ENCODE peak calls at places on chromosomes 1 and 21, in four cellular contexts. F, J, B and Y are unnamed samples.
A peak's percentile ranks its signal among the peaks of the same experiment; 100 is the strongest.

GRCh38 chr1:8342325-8342724 is 24.4 kb downstream of the SLC45A1 start:
- DNase-seq in F (no peak), J (no peak), B (no peak), Y (peak; percentile 16)

GRCh38 chr21:29581393-29581792 is 282.7 kb downstream of the BACH1 start:
- DNase-seq in F (no peak), J (no peak), B (no peak), Y (no peak)

GRCh38 chr1:18018381-18018780 is 89.2 kb upstream of the IGSF21 start:
- DNase-seq in F (no peak), J (no peak), B (no peak), Y (no peak)

GRCh38 chr1:229035054-229035747 is 235.7 kb upstream of the RAB4A start:
- DNase-seq in F (no peak), J (no peak), B (no peak), Y (no peak)

GRCh38 chr1:244502630-244503029 is 41.6 kb downstream of the CATSPERE start:
- DNase-seq in F (no peak), J (no peak), B (no peak), Y (no peak)

GRCh38 chr21:41596241-41596925 is 88.4 kb upstream of the TMPRSS2 start:
- DNase-seq in F (peak; percentile 70), J (no peak), B (no peak), Y (no peak)

GRCh38 chr1:197399691-197400521 is 131.9 kb downstream of the CRB1 start:
- DNase-seq in F (no peak), J (peak; percentile 68), B (peak; percentile 64), Y (peak; percentile 58)

GRCh38 chr1:206736878-206737728 is 33.5 kb upstream of the IL19 start:
- DNase-seq in F (peak; percentile 54), J (no peak), B (no peak), Y (no peak)

GRCh38 chr1:150513275-150513885 is 2.2 kb upstream of the FALEC start:
- DNase-seq in F (no peak), J (no peak), B (no peak), Y (peak; percentile 30)

GRCh38 chr1:181456551-181456950 is 26.8 kb upstream of the CACNA1E start:
- DNase-seq in F (no peak), J (no peak), B (no peak), Y (no peak)

GRCh38 chr1:80054129-80054528 is 1047.6 kb upstream of the ADGRL4 start:
- DNase-seq in F (no peak), J (peak; percentile 84), B (peak; percentile 98), Y (peak; percentile 19)

GRCh38 chr1:36889478-36889845 is 144.9 kb downstream of the GRIK3 start:
- DNase-seq in F (no peak), J (no peak), B (no peak), Y (no peak)